ENCODE peak calls at places on chromosome 9, in nine cellular contexts. K is thoracic aorta, W is mucosa of descending colon, F is SK-N-SH, P is neural progenitor cell, I is fibroblast of lung, S is left ventricle myocardium inferior, R is NT2/D1, M is prostate gland. V is an unnamed sample. For H3K36me3, H3K9me3 and H3K4me1, the result is how much of the 10 kb centered on the place peaks cover.

GRCh38 chr9:16532681-16533450 is 337.6 kb downstream of the BNC2 start:
- DNase-seq in R (no peak), P (no peak), S (no peak), M (no peak), W (no peak), F (no peak), K (no peak), I (peak), V (no peak)

GRCh38 chr9:99294850-99295461 is 72.9 kb downstream of the SEC61B start:
- DNase-seq in R (no peak), P (no peak), K (no peak), M (no peak), W (no peak), I (no peak), F (no peak), S (no peak), V (peak)

GRCh38 chr9:91785403-91785917 is 164.6 kb downstream of the ROR2 start:
- DNase-seq in I (no peak), F (no peak), R (no peak), W (no peak), P (no peak), M (no peak), K (no peak), S (no peak), V (no peak)

GRCh38 chr9:119905706-119906105 is 536.5 kb upstream of the BRINP1 start:
- DNase-seq in F (no peak), W (no peak), K (no peak), I (peak), S (no peak), M (no peak), R (no peak), P (no peak), V (no peak)

GRCh38 chr9:134916161-134916665 is 1.5 kb downstream of the FCN1 start:
- DNase-seq in M (no peak), R (no peak), P (no peak), S (no peak), K (no peak), I (no peak), W (no peak), F (peak), V (no peak)

GRCh38 chr9:99181621-99182020 is 40.1 kb downstream of the ALG2 start:
- DNase-seq in M (no peak), I (peak), S (no peak), K (no peak), P (no peak), R (no peak), W (no peak), F (no peak), V (peak)

GRCh38 chr9:89436963-89437625 is 60.8 kb downstream of the SEMA4D start:
- DNase-seq in M (peak), I (no peak), W (peak), S (no peak), K (no peak), P (no peak), R (no peak), F (no peak), V (no peak)

GRCh38 chr9:79663878-79664277 is 92.1 kb downstream of the TLE4 start:
- DNase-seq in W (no peak), S (no peak), I (no peak), M (no peak), R (no peak), K (no peak), F (peak), P (peak), V (peak)

GRCh38 chr9:33813712-33814641 is 3.0 kb upstream of the UBE2R2 start:
- DNase-seq in I (peak), W (peak), M (no peak), K (no peak), P (peak), R (no peak), F (peak), S (no peak), V (peak)

GRCh38 chr9:33814816-33815215 is 2.1 kb upstream of the UBE2R2 start:
- DNase-seq in K (no peak), P (no peak), S (no peak), W (no peak), R (no peak), M (no peak), I (no peak), F (no peak), V (no peak)

DNA sequence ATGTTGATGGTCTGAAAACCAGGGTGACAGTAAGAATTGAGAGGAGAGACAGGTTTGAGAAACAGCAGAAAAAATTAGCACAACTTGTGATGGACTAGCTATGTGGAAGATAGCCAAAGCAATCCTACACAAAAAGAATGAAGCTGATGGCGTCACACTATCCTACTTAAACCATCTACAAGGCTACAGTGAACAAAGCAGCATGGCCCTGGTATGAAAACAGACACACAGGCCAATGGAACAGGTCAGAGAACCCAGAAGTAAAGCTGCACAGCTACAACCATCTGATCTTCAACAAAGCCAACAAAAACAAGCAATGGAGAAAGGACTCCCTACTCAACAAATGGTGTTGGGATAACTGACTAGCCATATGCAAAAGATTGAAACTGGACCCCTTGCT is 7.5 kb upstream of the UBE2R2 start:
- DNase-seq in F (no peak), I (no peak), S (no peak), K (no peak), P (no peak), W (no peak), M (no peak), R (no peak), V (no peak)
- H3K36me3 ChIP-seq in F (under half), I (under half), S (under half), K (under half), P (under half), W (under half), M (under half), R (under half), V (under half)

DNA sequence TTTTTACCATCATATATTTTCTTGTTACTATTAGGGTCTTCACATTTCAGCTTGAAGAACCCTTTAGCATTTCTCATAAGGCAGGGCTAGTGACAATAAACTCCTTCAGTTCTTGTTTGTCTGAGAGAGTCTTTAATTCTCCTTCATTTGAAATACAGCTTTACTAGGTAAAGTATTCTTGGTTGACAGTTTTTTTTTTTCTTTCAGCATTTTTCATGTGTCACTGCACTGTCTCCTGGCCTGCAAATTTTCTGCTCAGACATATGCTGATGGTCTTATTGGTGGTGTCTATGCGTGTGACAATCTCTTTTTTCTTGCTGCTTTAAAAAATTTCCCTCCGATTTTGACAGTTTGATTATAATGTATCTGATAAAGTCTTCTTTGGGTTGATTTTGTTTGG is 399.9 kb downstream of the SH3GL2 start:
- DNase-seq in P (no peak), S (no peak), K (no peak), M (no peak), R (no peak), F (no peak), I (no peak), W (no peak), V (no peak)
- H3K9me3 ChIP-seq in P (under half), S (half or more), K (under half), M (under half), R (under half), F (under half), I (under half), W (under half), V (under half)

DNA sequence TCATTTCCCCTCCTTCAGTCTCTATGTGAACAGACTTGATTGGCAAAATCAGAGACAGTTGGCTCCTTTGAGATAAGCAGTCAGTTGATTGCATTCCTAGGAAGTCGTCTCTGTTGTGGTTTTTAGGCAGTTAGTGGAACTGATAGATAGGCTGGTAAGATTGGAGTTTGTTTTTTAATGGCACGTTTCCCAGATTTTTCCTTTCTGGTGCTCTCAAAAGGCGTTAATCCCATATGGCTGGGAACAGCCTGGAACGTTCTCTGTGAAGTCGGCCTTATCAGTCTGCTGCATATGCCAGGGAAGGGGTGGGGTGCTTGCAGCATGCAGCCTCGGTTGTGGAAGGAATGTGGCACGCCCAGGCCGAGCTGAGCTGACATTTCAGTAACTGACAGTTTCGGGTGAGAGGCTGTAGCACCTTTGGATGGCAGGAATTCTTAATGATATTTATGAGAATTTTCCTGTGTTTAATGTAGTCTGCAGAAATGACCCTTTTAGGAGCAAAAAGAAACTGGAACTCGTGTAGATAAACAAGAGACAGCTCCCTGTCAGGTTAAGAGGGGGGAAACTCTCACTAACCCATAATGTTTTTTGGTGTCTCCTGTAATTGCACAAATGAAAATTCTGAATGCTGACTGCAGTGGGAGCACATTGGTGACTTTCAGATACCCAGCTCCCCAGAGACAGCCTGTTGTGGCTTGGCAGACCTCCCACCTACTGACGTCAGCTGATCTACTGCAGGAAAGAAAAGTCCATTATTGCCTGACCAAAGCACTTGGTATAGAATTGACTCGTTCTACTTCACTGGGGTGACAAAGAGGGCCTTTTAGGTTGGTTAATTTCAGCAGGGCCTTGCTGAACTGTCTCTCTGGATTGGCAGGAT is 6.3 kb downstream of the SPTAN1 start:
- DNase-seq in I (peak), R (no peak), M (peak), K (peak), S (peak), F (peak), W (peak), P (peak), V (peak)
- H3K4me1 ChIP-seq in I (under half), R (under half), M (under half), K (half or more), S (half or more), F (under half), W (under half), P (under half), V (under half)

DNA sequence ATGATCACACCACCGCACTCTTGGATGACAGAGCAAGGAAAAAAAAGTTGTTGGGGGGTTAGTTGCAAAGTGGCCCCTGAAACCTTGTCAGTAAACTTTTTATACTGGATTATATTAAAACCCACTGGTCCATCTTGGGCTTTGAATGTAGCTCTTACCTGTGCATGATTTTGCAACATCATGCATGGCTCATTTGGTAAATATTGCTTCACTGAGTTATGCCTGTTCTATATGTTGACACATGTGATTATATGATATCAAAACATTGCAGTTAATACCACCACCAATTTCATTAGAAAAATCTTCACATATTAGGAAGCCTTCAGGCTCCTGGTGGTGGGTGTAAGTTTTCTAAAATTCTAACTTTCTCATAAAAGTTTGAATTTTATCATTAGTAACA is 41.9 kb downstream of the DYNC2I2 start:
- DNase-seq in R (no peak), P (no peak), F (no peak), I (no peak), M (no peak), W (no peak), S (no peak), K (no peak), V (no peak)
- H3K36me3 ChIP-seq in R (half or more), P (under half), F (half or more), I (under half), M (under half), W (half or more), S (half or more), K (half or more), V (half or more)

GRCh38 chr9:137755261-137755927 is 122.2 kb upstream of the CACNA1B start:
- DNase-seq in I (no peak), K (no peak), M (no peak), P (no peak), S (no peak), F (no peak), W (no peak), R (no peak), V (no peak)

GRCh38 chr9:137758067-137758466 is 119.5 kb upstream of the CACNA1B start:
- DNase-seq in I (no peak), K (no peak), R (no peak), W (no peak), M (no peak), F (no peak), P (no peak), S (no peak), V (no peak)

GRCh38 chr9:137757139-137757538 is 120.4 kb upstream of the CACNA1B start:
- DNase-seq in F (peak), P (no peak), I (no peak), K (no peak), M (peak), R (no peak), S (peak), W (no peak), V (no peak)

GRCh38 chr9:137757613-137758029 is 120.0 kb upstream of the CACNA1B start:
- DNase-seq in W (no peak), R (no peak), K (no peak), F (no peak), P (no peak), S (no peak), I (peak), M (no peak), V (peak)

GRCh38 chr9:137756045-137756744 is 121.4 kb upstream of the CACNA1B start:
- DNase-seq in R (no peak), S (no peak), I (no peak), K (no peak), F (no peak), P (no peak), W (no peak), M (no peak), V (no peak)
- H3K9me3 ChIP-seq in R (under half), S (under half), I (under half), K (under half), F (under half), P (under half), W (under half), M (under half), V (under half)

DNA sequence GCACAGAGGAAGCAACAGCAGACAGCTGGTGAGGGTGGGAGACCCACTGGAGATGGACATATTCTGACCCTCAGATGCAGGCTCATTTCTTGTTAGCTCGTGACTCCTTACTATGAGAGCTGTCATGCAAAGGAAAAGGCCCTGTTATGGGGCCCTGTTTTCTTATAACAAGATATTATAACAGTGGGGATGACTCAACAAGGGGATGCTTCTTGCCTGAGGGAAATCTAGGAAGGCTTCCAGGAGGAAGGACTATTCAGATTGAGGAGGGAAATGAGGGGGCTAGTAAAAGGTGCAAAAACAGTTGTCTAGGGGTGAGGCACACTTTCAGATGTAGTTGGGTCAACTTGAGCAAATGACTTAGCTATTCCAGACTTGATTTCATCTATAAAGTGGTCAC is 83.0 kb downstream of the DAB2IP start:
- DNase-seq in P (no peak), W (no peak), M (no peak), K (no peak), I (no peak), S (no peak), R (no peak), F (no peak), V (no peak)
- H3K4me1 ChIP-seq in P (under half), W (half or more), M (under half), K (half or more), I (under half), S (half or more), R (under half), F (half or more), V (under half)

DNA sequence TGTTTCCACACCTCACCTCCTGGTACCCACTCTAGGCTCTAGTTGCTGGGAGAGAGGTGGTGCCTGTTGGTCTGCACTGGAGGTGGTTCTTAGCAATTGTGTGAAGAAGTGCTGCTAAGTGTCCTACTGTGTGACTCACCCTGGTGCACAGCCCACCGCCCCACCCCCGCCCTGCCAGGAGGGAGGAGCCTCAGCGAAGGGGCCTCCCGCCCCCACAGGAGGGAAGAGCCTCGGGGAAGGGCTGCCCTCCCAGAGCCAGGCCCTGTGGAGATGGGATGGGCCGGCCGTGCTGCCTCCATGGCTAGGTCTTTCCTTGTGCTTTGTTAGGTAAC is 105.3 kb downstream of the EHMT1 start:
- DNase-seq in S (no peak), F (no peak), W (no peak), M (no peak), I (peak), K (no peak), R (peak), P (peak), V (no peak)
- H3K36me3 ChIP-seq in S (under half), F (under half), W (under half), M (under half), I (under half), K (under half), R (half or more), P (under half), V (under half)

GRCh38 chr9:108665856-108666784 is 189.7 kb downstream of the ACTL7B start:
- DNase-seq in K (no peak), P (no peak), R (no peak), M (no peak), W (no peak), F (no peak), S (no peak), I (no peak), V (no peak)

GRCh38 chr9:108663381-108663876 is 192.4 kb downstream of the ACTL7B start:
- DNase-seq in W (no peak), M (no peak), F (no peak), R (no peak), I (peak), P (no peak), K (no peak), S (no peak), V (no peak)

GRCh38 chr9:108664309-108665255 is 191.2 kb downstream of the ACTL7B start:
- DNase-seq in W (peak), I (no peak), R (no peak), P (peak), F (no peak), S (no peak), K (no peak), M (no peak), V (no peak)

GRCh38 chr9:108662935-108663334 is 192.9 kb downstream of the ACTL7B start:
- DNase-seq in M (no peak), I (no peak), F (no peak), W (no peak), R (peak), S (no peak), P (no peak), K (no peak), V (no peak)

GRCh38 chr9:108662090-108662875 is 193.5 kb downstream of the ACTL7B start:
- DNase-seq in W (no peak), K (no peak), S (no peak), R (no peak), P (no peak), F (no peak), M (no peak), I (no peak), V (no peak)
- H3K9me3 ChIP-seq in W (under half), K (under half), S (under half), R (under half), P (under half), F (under half), M (under half), I (under half), V (under half)

GRCh38 chr9:98099898-98100297 is 19.1 kb downstream of the TRIM14 start:
- DNase-seq in P (no peak), W (no peak), K (no peak), R (no peak), S (no peak), M (peak), F (no peak), I (no peak), V (no peak)

GRCh38 chr9:98101868-98102273 is 17.2 kb downstream of the TRIM14 start:
- DNase-seq in M (no peak), R (no peak), K (no peak), P (peak), S (no peak), I (peak), W (peak), F (no peak), V (no peak)

GRCh38 chr9:98097836-98098235 is 21.2 kb downstream of the TRIM14 start:
- DNase-seq in M (peak), S (no peak), R (no peak), P (peak), K (no peak), F (no peak), I (no peak), W (no peak), V (no peak)

GRCh38 chr9:98101416-98101815 is 17.6 kb downstream of the TRIM14 start:
- DNase-seq in I (no peak), M (no peak), K (no peak), F (no peak), P (no peak), S (no peak), W (no peak), R (no peak), V (no peak)

GRCh38 chr9:98099346-98099745 is 19.7 kb downstream of the TRIM14 start:
- DNase-seq in S (no peak), M (no peak), R (no peak), W (no peak), K (no peak), I (no peak), F (no peak), P (no peak), V (no peak)
- H3K4me1 ChIP-seq in S (under half), M (under half), R (under half), W (under half), K (under half), I (under half), F (under half), P (under half), V (under half)

DNA sequence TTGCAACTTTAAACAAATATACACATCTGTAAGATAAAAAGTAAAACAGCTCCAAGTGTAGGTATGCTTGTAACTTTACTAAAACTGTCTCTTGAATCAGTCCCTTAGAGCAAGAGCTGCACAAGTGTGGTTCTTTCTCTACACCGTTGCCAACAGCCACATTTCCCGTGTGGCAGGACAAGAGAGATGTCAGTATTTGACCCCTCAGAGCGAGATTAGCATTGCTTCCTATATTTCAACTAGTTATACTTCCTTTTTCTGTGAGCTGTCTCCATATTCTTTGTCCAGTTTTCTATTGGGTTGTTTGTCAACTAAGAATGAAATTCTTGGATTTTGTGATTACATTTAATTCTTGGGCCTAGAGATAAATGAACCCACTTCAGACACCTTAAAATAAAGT is 8.1 kb downstream of the PLIN2 start:
- DNase-seq in W (no peak), F (no peak), P (no peak), K (no peak), R (no peak), S (no peak), I (no peak), M (no peak), V (no peak)
- H3K36me3 ChIP-seq in W (under half), F (under half), P (under half), K (under half), R (half or more), S (half or more), I (under half), M (under half), V (under half)